ENCODE peak calls at places on chromosomes 11 and 22, in eight cellular contexts. I, Y, V, T, L, E, N and G are unnamed samples.
A peak's percentile ranks its signal among the peaks of the same experiment; 100 is the strongest.

GRCh38 chr11:44673691-44674090 is 53.1 kb upstream of the TSPAN18 start:
- DNase-seq in T (no peak), I (no peak), Y (no peak), N (no peak), E (no peak), L (no peak), V (no peak), G (no peak)

GRCh38 chr11:32671051-32671450 is 87.4 kb downstream of the EIF3M start:
- DNase-seq in E (no peak), I (no peak), L (no peak), T (no peak), V (no peak), N (no peak), Y (no peak), G (no peak)

GRCh38 chr22:27372969-27373670 is 428.4 kb downstream of the MN1 start:
- DNase-seq in V (no peak), T (no peak), E (no peak), Y (no peak), I (no peak), L (no peak), N (no peak), G (no peak)

GRCh38 chr11:47466701-47467250 is 17.8 kb upstream of the RAPSN start:
- DNase-seq in E (peak; percentile 33), T (no peak), I (no peak), N (peak; percentile 23), L (peak; percentile 89), V (no peak), Y (peak; percentile 75), G (no peak)

GRCh38 chr11:22666700-22667439 is 459 bp downstream of the GAS2 start:
- DNase-seq in I (no peak), V (no peak), L (peak; percentile 67), N (peak; percentile 60), Y (peak; percentile 5), T (no peak), E (peak; percentile 50), G (no peak)

GRCh38 chr22:40084246-40084645 is 89.5 kb downstream of the FAM83F start:
- DNase-seq in Y (no peak), I (no peak), L (no peak), T (no peak), V (no peak), N (no peak), E (no peak), G (no peak)

GRCh38 chr11:27611946-27612455 is 88.3 kb downstream of the BDNF start:
- DNase-seq in E (no peak), I (no peak), V (no peak), L (no peak), Y (no peak), T (no peak), N (no peak), G (no peak)

GRCh38 chr22:30398685-30399680 is 2.2 kb downstream of the SEC14L2 start:
- DNase-seq in E (no peak), L (no peak), I (no peak), Y (no peak), N (no peak), V (peak; percentile 52), T (no peak), G (no peak)

GRCh38 chr22:46894081-46894671 is 131.7 kb downstream of the TBC1D22A start:
- DNase-seq in T (peak; percentile 34), Y (no peak), E (no peak), L (no peak), V (no peak), I (no peak), N (no peak), G (no peak)

GRCh38 chr22:20414450-20414849 is 20.5 kb downstream of the ZNF74 start:
- DNase-seq in N (no peak), I (no peak), V (no peak), Y (no peak), T (no peak), E (no peak), L (no peak), G (no peak)

GRCh38 chr11:105312266-105312665 is 172.7 kb upstream of the CARD18 start:
- DNase-seq in L (no peak), Y (no peak), V (no peak), E (no peak), I (no peak), T (no peak), N (no peak), G (no peak)

GRCh38 chr11:105315287-105315686 is 175.7 kb upstream of the CARD18 start:
- DNase-seq in I (no peak), L (no peak), T (no peak), Y (no peak), V (peak; percentile 8), E (no peak), N (no peak), G (no peak)
- TF ChIP-seq CTCF in I (no peak), L (no peak), T (no peak), Y (no peak), V (no peak), E (no peak), N (no peak), G (peak; percentile 11)

DNA sequence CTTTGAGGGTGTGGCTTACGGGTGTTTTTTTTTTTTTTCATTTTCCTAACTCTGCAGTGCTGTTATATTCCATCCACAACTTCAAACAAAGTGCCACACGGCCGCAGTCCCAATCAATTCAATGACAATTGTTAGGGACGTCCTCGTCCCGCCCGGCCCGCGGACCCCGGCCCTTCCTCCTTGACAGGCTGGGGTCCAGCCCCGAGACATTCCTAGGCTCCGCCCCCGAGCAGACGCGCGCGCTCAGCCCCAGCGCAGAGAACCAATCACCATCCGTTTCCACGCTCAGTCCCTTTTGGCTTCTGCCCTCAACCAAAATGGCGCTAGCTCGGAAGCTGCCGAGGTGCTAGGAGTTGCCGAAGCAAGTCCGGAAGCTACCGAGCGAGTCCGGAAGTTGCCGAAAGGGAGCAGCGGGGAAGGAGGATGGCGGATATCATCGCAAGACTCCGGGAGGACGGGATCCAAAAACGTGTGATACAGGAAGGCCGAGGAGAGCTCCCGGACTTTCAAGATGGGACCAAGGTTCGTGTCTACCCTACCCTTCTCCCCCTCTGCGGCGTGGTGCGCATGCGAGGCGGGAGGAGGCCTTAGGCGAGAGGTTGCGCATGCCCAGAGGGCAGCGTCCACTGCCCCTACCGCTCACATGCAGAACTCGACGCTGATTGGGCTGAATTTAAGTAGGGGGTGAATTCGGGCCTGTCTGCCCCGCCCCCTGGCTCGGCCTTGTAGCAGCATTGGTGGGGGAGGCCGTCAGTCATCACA is at the start of gene AIP:
- DNase-seq in N (peak; percentile 96), I (peak; percentile 99), E (peak; percentile 97), V (peak; percentile 96), T (peak; percentile 86), Y (peak; percentile 96), L (peak; percentile 95), G (peak; percentile 87)
- TF ChIP-seq CTCF in N (peak; percentile 51), I (no peak), E (peak; percentile 9), V (peak; percentile 5), T (peak; percentile 21), Y (peak; percentile 6), L (peak; percentile 26), G (peak; percentile 8)

GRCh38 chr11:73372371-73372993 is 3.7 kb upstream of the RELT start:
- DNase-seq in E (no peak), L (no peak), V (no peak), T (no peak), N (no peak), Y (no peak), I (peak; percentile 58), G (no peak)
- TF ChIP-seq CTCF in E (peak; percentile 18), L (no peak), V (peak; percentile 32), T (peak; percentile 47), N (peak; percentile 29), Y (no peak), I (no peak), G (no peak)

GRCh38 chr11:67466962-67467771 is 1.9 kb downstream of the TMEM134 start:
- DNase-seq in E (no peak), V (no peak), N (no peak), L (no peak), Y (no peak), I (no peak), T (no peak), G (no peak)
- TF ChIP-seq CTCF in E (no peak), V (no peak), N (no peak), L (no peak), Y (no peak), I (no peak), T (no peak), G (no peak)

DNA sequence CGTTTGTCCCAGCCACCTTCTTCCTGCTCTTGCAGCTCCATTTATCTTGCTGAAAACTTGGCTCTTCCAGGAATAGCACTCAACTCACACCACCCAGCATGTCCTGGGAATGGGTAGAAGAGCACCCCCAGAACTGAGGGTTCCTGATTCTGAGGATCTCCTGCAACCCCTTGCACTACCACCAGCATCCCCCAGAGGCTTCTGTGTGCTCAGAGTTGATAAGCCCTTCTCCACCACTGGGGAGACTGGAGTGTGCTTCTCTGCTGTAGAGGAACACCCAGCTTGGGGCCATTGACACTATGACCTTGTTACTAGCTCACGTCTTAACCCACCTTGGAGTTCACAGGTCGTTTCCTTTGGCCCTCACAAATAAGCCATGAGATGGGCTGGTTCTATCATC is 121.0 kb downstream of the GRIK4 start:
- DNase-seq in T (no peak), N (no peak), L (no peak), I (peak; percentile 24), V (no peak), Y (no peak), E (no peak), G (no peak)
- TF ChIP-seq CTCF in T (peak; percentile 7), N (no peak), L (no peak), I (no peak), V (peak; percentile 13), Y (no peak), E (no peak), G (no peak)